ENCODE peak calls at places on chromosomes 13 and 19, in seven cellular contexts. S is hepatocyte, D is right atrium auricular region, L is cardiac muscle cell, A is ovary, W is tibial nerve, B is esophagus muscularis mucosa. U is an unnamed sample. For H3K36me3, the result is how much of the 10 kb centered on the place peaks cover.

GRCh38 chr19:6427131-6427530 is 2.5 kb upstream of the KHSRP start:
- DNase-seq in A (no peak), W (no peak), S (no peak), D (no peak), L (no peak), B (no peak), U (no peak)

GRCh38 chr19:56105090-56105701 is 15.9 kb downstream of the ZNF787 start:
- DNase-seq in L (peak), D (peak), A (peak), B (peak), W (peak), S (peak), U (no peak)

GRCh38 chr19:13102666-13103584 is at the start of gene LYL1:
- DNase-seq in B (no peak), S (peak), D (peak), A (peak), L (peak), W (no peak), U (no peak)

GRCh38 chr13:84405286-84405685 is 523.0 kb upstream of the SLITRK1 start:
- DNase-seq in L (no peak), B (no peak), A (no peak), W (no peak), S (no peak), D (no peak), U (no peak)

GRCh38 chr19:14561249-14561648 is 10.6 kb downstream of the NDUFB7 start:
- DNase-seq in S (no peak), D (no peak), B (no peak), W (no peak), A (no peak), L (no peak), U (no peak)

GRCh38 chr19:14059093-14059480 is 2.8 kb downstream of the PALM3 start:
- DNase-seq in L (peak), A (no peak), W (no peak), D (no peak), B (no peak), S (no peak), U (no peak)

GRCh38 chr13:20664304-20664703 is 39.2 kb upstream of the IL17D start:
- DNase-seq in L (no peak), W (no peak), B (no peak), A (no peak), S (no peak), D (no peak), U (no peak)

GRCh38 chr19:45768644-45769053 is 403 bp downstream of the SIX5 start:
- DNase-seq in A (no peak), W (no peak), S (peak), D (no peak), L (peak), B (no peak), U (no peak)

GRCh38 chr19:8253678-8254077 is 44.5 kb downstream of the CERS4 start:
- DNase-seq in A (no peak), B (no peak), D (no peak), S (no peak), W (no peak), L (no peak), U (no peak)

GRCh38 chr13:42947925-42948324 is 44.1 kb downstream of the EPSTI1 start:
- DNase-seq in W (no peak), A (no peak), B (peak), D (no peak), S (no peak), L (no peak), U (no peak)

GRCh38 chr13:49062297-49062896 is 86.7 kb downstream of the FNDC3A start:
- DNase-seq in L (no peak), A (no peak), W (no peak), S (no peak), B (no peak), D (no peak), U (no peak)

GRCh38 chr13:19179916-19180315 is 1.7 kb downstream of the TUBA3C start:
- DNase-seq in D (peak), L (no peak), A (no peak), S (no peak), B (peak), W (no peak), U (no peak)

GRCh38 chr19:21117041-21117907 is 24.6 kb upstream of the ZNF431 start:
- DNase-seq in S (no peak), D (no peak), B (no peak), L (no peak), W (no peak), A (no peak), U (no peak)

GRCh38 chr19:39508629-39509028 is 6.3 kb upstream of the SELENOV start:
- DNase-seq in L (no peak), A (no peak), B (no peak), D (no peak), W (no peak), S (no peak), U (no peak)

GRCh38 chr13:39688278-39688677 is 32.8 kb downstream of the COG6 start:
- DNase-seq in B (no peak), A (no peak), D (no peak), W (no peak), L (no peak), S (no peak), U (no peak)

GRCh38 chr13:77492982-77493381 is 42.5 kb upstream of the SCEL start:
- DNase-seq in B (no peak), W (no peak), L (peak), A (no peak), S (peak), D (no peak), U (no peak)

GRCh38 chr13:74767031-74767430 is 632.8 kb upstream of the KLF12 start:
- DNase-seq in S (no peak), W (no peak), B (no peak), A (no peak), L (no peak), D (no peak), U (no peak)

GRCh38 chr19:44255705-44256411 is 3.8 kb upstream of the ZNF233 start:
- DNase-seq in D (no peak), W (no peak), A (no peak), S (no peak), L (no peak), B (no peak), U (no peak)

GRCh38 chr19:8311461-8312260 is 3.5 kb upstream of the CD320 start:
- DNase-seq in S (no peak), D (no peak), A (peak), B (no peak), W (no peak), L (no peak), U (no peak)

GRCh38 chr19:16330368-16330801 is 5.8 kb downstream of the KLF2 start:
- DNase-seq in L (no peak), B (no peak), S (peak), A (peak), W (no peak), D (peak), U (peak)

GRCh38 chr19:51598159-51598915 is 27.3 kb downstream of the ZNF175 start:
- DNase-seq in A (no peak), L (no peak), S (no peak), D (no peak), W (no peak), B (peak), U (no peak)

GRCh38 chr13:109743706-109744453 is 42.5 kb downstream of the IRS2 start:
- DNase-seq in D (no peak), W (no peak), S (peak), A (no peak), L (peak), B (peak), U (no peak)

GRCh38 chr19:42277821-42278809 is 9.1 kb downstream of the CIC start:
- DNase-seq in A (peak), D (no peak), S (peak), W (no peak), B (no peak), L (no peak), U (no peak)

GRCh38 chr13:53127378-53127777 is 98.8 kb downstream of the OLFM4 start:
- DNase-seq in B (no peak), S (no peak), L (no peak), W (no peak), D (no peak), A (no peak), U (no peak)

GRCh38 chr19:50377517-50377916 is 1.3 kb downstream of the NR1H2 start:
- DNase-seq in A (no peak), B (no peak), W (no peak), D (no peak), L (no peak), S (no peak), U (no peak)

GRCh38 chr19:40610396-40611064 is 9.4 kb downstream of the LTBP4 start:
- DNase-seq in A (peak), W (no peak), S (no peak), D (no peak), L (no peak), B (no peak), U (no peak)

GRCh38 chr19:15463865-15464371 is 426 bp downstream of the RASAL3 start:
- DNase-seq in D (no peak), L (no peak), S (no peak), A (peak), B (no peak), W (no peak), U (peak)

GRCh38 chr13:105446197-105446596 is 1089.3 kb downstream of the EFNB2 start:
- DNase-seq in B (no peak), A (no peak), W (no peak), L (no peak), D (no peak), S (no peak), U (no peak)

GRCh38 chr19:17109962-17110598 is 34.5 kb downstream of the MYO9B start:
- DNase-seq in D (peak), B (no peak), W (peak), A (no peak), L (no peak), S (no peak), U (peak)

GRCh38 chr19:6039541-6040225 is 61.7 kb upstream of the RANBP3 start:
- DNase-seq in B (no peak), D (peak), S (no peak), A (no peak), W (no peak), L (no peak), U (no peak)

GRCh38 chr19:49844138-49844740 is 6.7 kb upstream of the PTOV1 start:
- DNase-seq in D (no peak), B (no peak), W (no peak), L (no peak), S (no peak), A (no peak), U (no peak)

GRCh38 chr19:31249217-31249616 is 100.0 kb downstream of the TSHZ3 start:
- DNase-seq in W (no peak), S (no peak), D (no peak), B (no peak), L (no peak), A (no peak), U (no peak)

GRCh38 chr13:94716016-94716415 is 3.7 kb upstream of the SOX21 start:
- DNase-seq in D (no peak), B (peak), A (no peak), W (no peak), L (no peak), S (no peak), U (no peak)

GRCh38 chr13:30857018-30857417 is 49.1 kb upstream of the MEDAG start:
- DNase-seq in S (no peak), W (no peak), L (no peak), B (no peak), A (no peak), D (no peak), U (no peak)

GRCh38 chr13:41402695-41403511 is 54.4 kb upstream of the RGCC start:
- DNase-seq in L (peak), B (peak), A (no peak), D (no peak), W (no peak), S (no peak), U (no peak)

GRCh38 chr13:95233026-95233635 is 68.1 kb downstream of the ABCC4 start:
- DNase-seq in W (no peak), A (no peak), B (no peak), L (no peak), D (no peak), S (no peak), U (no peak)

GRCh38 chr19:20247016-20247683 is 80.1 kb downstream of the ZNF486 start:
- DNase-seq in B (no peak), A (peak), W (no peak), D (no peak), S (peak), L (peak), U (no peak)

GRCh38 chr13:92074658-92075057 is 676.2 kb downstream of the GPC5 start:
- DNase-seq in A (no peak), L (peak), W (no peak), B (no peak), D (no peak), S (peak), U (no peak)
- TF ChIP-seq CTCF in A (no peak), L (peak), W (no peak), B (no peak), D (no peak), S (peak), U (no peak)

GRCh38 chr13:110902370-110902769 is 12.5 kb downstream of the ANKRD10 start:
- DNase-seq in S (no peak), D (no peak), B (no peak), W (no peak), A (no peak), L (no peak), U (no peak)
- H3K36me3 ChIP-seq in S (under half), D (under half), B (under half), W (under half), A (under half), L (under half), U (half or more)

GRCh38 chr19:10100163-10100785 is 2.2 kb downstream of the ANGPTL6 start:
- DNase-seq in L (no peak), B (no peak), D (no peak), S (no peak), W (no peak), A (no peak), U (no peak)
- TF ChIP-seq CTCF in L (no peak), B (no peak), D (no peak), S (no peak), W (no peak), A (no peak), U (no peak)

DNA sequence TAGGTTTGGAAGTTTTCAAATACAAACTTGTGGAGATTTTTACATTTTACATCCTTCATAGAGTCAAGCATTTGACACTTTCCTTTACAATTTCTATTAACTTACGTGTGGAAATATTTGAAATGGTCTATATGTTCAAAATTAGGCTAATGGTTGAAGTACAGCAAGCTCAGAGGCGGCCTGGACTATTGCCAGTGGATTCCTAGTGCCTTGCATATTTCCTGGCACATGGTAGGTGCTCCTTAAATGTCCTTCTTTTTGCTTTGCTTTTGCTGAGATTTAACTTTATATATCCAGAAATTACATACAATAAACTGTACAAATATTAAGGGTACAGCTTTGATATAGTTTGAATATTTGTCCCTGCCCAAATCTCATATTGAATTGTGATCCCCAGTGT is 93.9 kb downstream of the UBL3 start:
- DNase-seq in W (no peak), S (no peak), L (no peak), D (no peak), A (no peak), B (no peak), U (no peak)
- H3K36me3 ChIP-seq in W (under half), S (under half), L (under half), D (under half), A (under half), B (under half), U (under half)

GRCh38 chr19:3620145-3620816 is 6.3 kb downstream of the CACTIN start:
- DNase-seq in D (no peak), W (no peak), S (no peak), B (no peak), L (no peak), A (peak), U (no peak)

GRCh38 chr19:3618144-3618810 is 8.3 kb downstream of the CACTIN start:
- DNase-seq in L (peak), A (peak), D (peak), W (peak), B (no peak), S (peak), U (no peak)

GRCh38 chr19:3619631-3620012 is 7.0 kb downstream of the CACTIN start:
- DNase-seq in S (no peak), W (no peak), L (no peak), B (no peak), A (peak), D (no peak), U (no peak)

GRCh38 chr19:3617463-3617862 is 9.1 kb downstream of the CACTIN start:
- DNase-seq in S (no peak), L (no peak), B (no peak), A (no peak), D (no peak), W (no peak), U (no peak)

DNA sequence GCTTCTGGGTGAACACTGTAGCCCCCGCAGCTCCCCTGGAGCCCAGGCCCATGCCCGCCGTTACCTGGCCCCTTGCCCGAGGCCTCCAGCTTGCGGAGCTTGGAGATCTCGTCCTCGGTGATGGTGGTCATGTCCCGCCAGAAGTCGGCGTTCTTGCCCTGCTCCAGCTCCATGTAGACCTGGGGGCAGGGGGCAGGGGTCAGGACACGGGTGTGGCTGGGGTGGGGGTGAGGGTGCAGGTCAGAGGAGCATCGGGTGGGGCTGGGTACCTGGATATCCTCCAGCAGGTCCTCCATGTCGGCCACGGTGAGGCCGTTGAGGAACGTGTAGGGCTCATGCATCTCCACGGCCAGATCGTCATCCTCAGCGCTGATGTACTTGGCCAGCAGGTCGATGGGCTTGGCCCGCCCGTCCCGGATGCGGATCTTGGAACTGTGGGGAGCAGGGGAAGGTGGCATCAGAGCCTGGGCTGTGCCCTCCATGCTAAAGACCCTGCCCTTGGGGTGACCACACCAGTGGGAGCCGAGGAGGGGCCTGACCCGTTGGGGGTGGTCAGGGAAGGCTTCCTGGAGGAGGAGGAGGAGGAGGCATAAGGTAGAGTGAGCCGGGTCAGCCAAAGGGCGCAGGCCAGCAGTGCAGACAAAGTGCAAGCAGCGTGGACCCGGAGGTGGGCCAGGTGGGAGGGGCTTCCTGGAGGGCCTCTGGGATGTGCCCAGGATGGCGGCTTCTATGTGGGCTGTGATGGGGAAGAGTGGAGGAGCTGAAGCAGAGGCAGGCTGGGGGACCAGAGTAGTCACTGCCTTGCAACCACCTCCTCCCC is 7.6 kb downstream of the CACTIN start:
- DNase-seq in S (no peak), W (no peak), D (no peak), L (no peak), A (peak), B (no peak), U (no peak)
- TF ChIP-seq CTCF in S (no peak), W (no peak), D (peak), L (no peak), A (no peak), B (peak), U (no peak)

GRCh38 chr13:113322043-113322461 is 25.0 kb downstream of the LAMP1 start:
- DNase-seq in B (no peak), W (no peak), D (no peak), L (no peak), A (no peak), S (no peak), U (no peak)
- H3K36me3 ChIP-seq in B (half or more), W (under half), D (half or more), L (under half), A (under half), S (under half), U (under half)

GRCh38 chr13:112101360-112101930 is 34.5 kb downstream of the SOX1 start:
- DNase-seq in D (peak), L (no peak), B (peak), W (no peak), A (no peak), S (no peak), U (no peak)

GRCh38 chr13:112104873-112105234 is 37.9 kb downstream of the SOX1 start:
- DNase-seq in L (no peak), W (no peak), D (peak), A (no peak), B (no peak), S (no peak), U (no peak)

GRCh38 chr13:112103260-112103843 is 36.4 kb downstream of the SOX1 start:
- DNase-seq in D (no peak), S (no peak), B (peak), L (no peak), W (no peak), A (no peak), U (no peak)

GRCh38 chr13:112103971-112104872 is 37.3 kb downstream of the SOX1 start:
- DNase-seq in B (peak), W (no peak), L (peak), D (peak), S (no peak), A (no peak), U (no peak)

DNA sequence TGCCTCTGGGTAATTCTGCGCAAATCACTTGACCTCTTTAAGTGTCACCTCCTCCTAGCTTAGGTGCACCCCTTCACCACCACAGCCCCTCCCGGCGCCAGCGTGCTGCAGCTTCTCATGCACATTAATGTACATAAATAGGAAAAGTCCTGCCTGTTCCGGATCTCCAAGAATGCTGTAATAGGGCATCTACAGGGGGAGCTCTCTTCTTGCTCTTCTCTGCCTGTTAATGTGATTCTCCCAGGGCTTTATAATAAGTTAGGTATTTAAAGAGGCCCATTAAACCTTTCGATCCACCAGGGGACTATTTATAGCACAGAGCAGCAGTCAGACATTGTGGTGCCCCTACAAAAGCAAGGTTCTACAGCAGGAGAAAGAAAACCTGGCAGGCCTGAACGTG is 35.3 kb downstream of the SOX1 start:
- DNase-seq in D (peak), S (no peak), W (no peak), L (peak), A (no peak), B (peak), U (no peak)
- TF ChIP-seq CTCF in D (no peak), S (peak), W (no peak), L (no peak), A (no peak), B (no peak), U (no peak)

U was measured in esophagus squamous epithelium.